ENCODE peak calls at places on chromosomes 1 and 21, in six cellular contexts. X is T-helper 2 cell; W is putamen; F is left colon; Q is stimulated activated CD8-positive, alpha-beta memory T cell treated with anti-CD3 and anti-CD28 coated beads, Interleukin-7, amount 100 ng/mL, for 1 hour; C is keratinocyte. P is an unnamed sample.

GRCh38 chr1:159751022-159751421 is 29.7 kb upstream of the DUSP23 start:
- DNase-seq in X (no peak), W (no peak), F (no peak), Q (no peak), C (no peak), P (no peak)

GRCh38 chr1:51558375-51558924 is 39.4 kb upstream of the EPS15 start:
- DNase-seq in X (no peak), W (no peak), F (no peak), Q (no peak), C (peak), P (no peak)

GRCh38 chr1:169595764-169596711 is 9.8 kb upstream of the F5 start:
- DNase-seq in X (no peak), W (no peak), F (no peak), Q (no peak), C (no peak), P (no peak)

GRCh38 chr1:100626397-100626796 is 88.5 kb downstream of the GPR88 start:
- DNase-seq in X (no peak), W (no peak), F (no peak), Q (no peak), C (no peak), P (no peak)

GRCh38 chr1:92711473-92712165 is 73.3 kb downstream of the EVI5 start:
- DNase-seq in X (no peak), W (no peak), F (no peak), Q (no peak), C (no peak), P (peak)

GRCh38 chr1:39147099-39148025 is 57.1 kb upstream of the MACF1 start:
- DNase-seq in X (no peak), W (no peak), F (no peak), Q (no peak), C (no peak), P (no peak)

GRCh38 chr21:42222386-42222785 is 3.4 kb downstream of the ABCG1 start:
- DNase-seq in X (no peak), W (no peak), F (no peak), Q (no peak), C (no peak), P (peak)

GRCh38 chr1:1881727-1882126 is 9.2 kb downstream of the GNB1 start:
- DNase-seq in X (no peak), W (no peak), F (peak), Q (no peak), C (no peak), P (peak)

GRCh38 chr1:22114083-22115012 is 28.5 kb downstream of the WNT4 start:
- DNase-seq in X (no peak), W (no peak), F (no peak), Q (no peak), C (no peak), P (no peak)

GRCh38 chr21:45640001-45640887 is 3.3 kb upstream of the PCBP3 start:
- DNase-seq in X (no peak), W (no peak), F (no peak), Q (no peak), C (no peak), P (no peak)

GRCh38 chr1:45348966-45349677 is 8.9 kb upstream of the MUTYH start:
- DNase-seq in X (no peak), W (no peak), F (no peak), Q (no peak), C (no peak), P (peak)

GRCh38 chr1:228377664-228378452 is 28.8 kb downstream of the TRIM11 start:
- DNase-seq in X (no peak), W (no peak), F (no peak), Q (no peak), C (no peak), P (peak)

GRCh38 chr1:241352401-241352800 is 4.6 kb downstream of the RGS7 start:
- DNase-seq in X (no peak), W (no peak), F (no peak), Q (no peak), C (no peak), P (no peak)

GRCh38 chr1:33244809-33245186 is 11.5 kb upstream of the ZNF362 start:
- DNase-seq in X (no peak), W (no peak), F (no peak), Q (no peak), C (no peak), P (no peak)

GRCh38 chr1:65195495-65196417 is 47.8 kb downstream of the AK4 start:
- DNase-seq in X (no peak), W (no peak), F (no peak), Q (no peak), C (no peak), P (no peak)

GRCh38 chr1:48077860-48078259 is 80.7 kb upstream of the TRABD2B start:
- DNase-seq in X (no peak), W (no peak), F (no peak), Q (no peak), C (no peak), P (no peak)

GRCh38 chr1:205449750-205450443 is 5.9 kb downstream of the BLACAT1 start:
- DNase-seq in X (no peak), W (no peak), F (peak), Q (no peak), C (peak), P (peak)

GRCh38 chr1:75132421-75133381 is 1.5 kb upstream of the LHX8 start:
- DNase-seq in X (no peak), W (no peak), F (no peak), Q (no peak), C (no peak), P (no peak)

GRCh38 chr1:55143686-55144085 is 71.5 kb downstream of the USP24 start:
- DNase-seq in X (no peak), W (no peak), F (no peak), Q (no peak), C (no peak), P (peak)

GRCh38 chr1:203325418-203326091 is 20.2 kb downstream of the BTG2 start:
- DNase-seq in X (no peak), W (no peak), F (peak), Q (no peak), C (no peak), P (peak)

GRCh38 chr1:43447891-43448708 is 5.6 kb downstream of the HYI start:
- DNase-seq in X (no peak), W (no peak), F (no peak), Q (no peak), C (no peak), P (no peak)

GRCh38 chr1:156894711-156895407 is 1.3 kb downstream of the PEAR1 start:
- DNase-seq in X (no peak), W (peak), F (no peak), Q (no peak), C (no peak), P (no peak)

GRCh38 chr1:179773264-179773663 is 30.2 kb downstream of the FAM163A start:
- DNase-seq in X (no peak), W (no peak), F (no peak), Q (no peak), C (no peak), P (no peak)

GRCh38 chr21:37724201-37724600 is 192.1 kb downstream of the KCNJ6 start:
- DNase-seq in X (no peak), W (no peak), F (no peak), Q (no peak), C (no peak), P (no peak)

GRCh38 chr1:87513971-87514660 is 185.4 kb downstream of the LMO4 start:
- DNase-seq in X (no peak), W (no peak), F (no peak), Q (no peak), C (no peak), P (no peak)

GRCh38 chr1:180252638-180253536 is 22.8 kb downstream of the LHX4 start:
- DNase-seq in X (peak), W (no peak), F (peak), Q (peak), C (peak), P (peak)

GRCh38 chr21:18622383-18622782 is 218.8 kb upstream of the TMPRSS15 start:
- DNase-seq in X (no peak), W (no peak), F (no peak), Q (no peak), C (no peak), P (no peak)

GRCh38 chr1:22562584-22563551 is at the start of gene EPHA8:
- DNase-seq in X (no peak), W (no peak), F (no peak), Q (no peak), C (no peak), P (peak)

GRCh38 chr1:10506677-10507047 is 31.9 kb downstream of the PEX14 start:
- DNase-seq in X (no peak), W (no peak), F (no peak), Q (no peak), C (no peak), P (no peak)

GRCh38 chr1:67795179-67795916 is 37.9 kb downstream of the GNG12 start:
- DNase-seq in X (no peak), W (no peak), F (no peak), Q (no peak), C (no peak), P (no peak)

GRCh38 chr1:217747156-217747769 is 116.1 kb downstream of the SPATA17 start:
- DNase-seq in X (no peak), W (peak), F (no peak), Q (no peak), C (peak), P (no peak)

GRCh38 chr1:151822404-151822803 is 9.2 kb downstream of the RORC start:
- DNase-seq in X (no peak), W (no peak), F (no peak), Q (no peak), C (no peak), P (no peak)

GRCh38 chr1:211908453-211908852 is 77.9 kb upstream of the LPGAT1 start:
- DNase-seq in X (no peak), W (no peak), F (no peak), Q (no peak), C (no peak), P (no peak)

GRCh38 chr1:109149874-109150601 is 36.1 kb downstream of the ELAPOR1 start:
- DNase-seq in X (no peak), W (no peak), F (no peak), Q (no peak), C (no peak), P (peak)